ENCODE peak calls at places on chromosome 6, in five cellular contexts. One of them, this sample, is unnamed.

GRCh38 chr6:1665214-1665613 is 55.5 kb downstream of the FOXC1 start:
- DNase-seq in dorsolateral prefrontal cortex: no peak
- DNase-seq in endothelial cell: no peak
- DNase-seq in ELR: no peak
- DNase-seq in substantia nigra: no peak
- DNase-seq in this sample: no peak

GRCh38 chr6:12801141-12801540 is 84.6 kb downstream of the PHACTR1 start:
- DNase-seq in dorsolateral prefrontal cortex: no peak
- DNase-seq in ELR: no peak
- DNase-seq in substantia nigra: no peak
- DNase-seq in endothelial cell: no peak
- DNase-seq in this sample: no peak

GRCh38 chr6:27479319-27480182 is 6.6 kb upstream of the ZNF184 start:
- DNase-seq in dorsolateral prefrontal cortex: peak
- DNase-seq in substantia nigra: peak
- DNase-seq in ELR: peak
- DNase-seq in endothelial cell: peak
- DNase-seq in this sample: peak

GRCh38 chr6:128305228-128305627 is 215.2 kb downstream of the PTPRK start:
- DNase-seq in endothelial cell: no peak
- DNase-seq in dorsolateral prefrontal cortex: no peak
- DNase-seq in ELR: peak
- DNase-seq in substantia nigra: no peak
- DNase-seq in this sample: no peak

GRCh38 chr6:98832282-98833100 is 1.9 kb upstream of the POU3F2 start:
- DNase-seq in ELR: peak
- DNase-seq in dorsolateral prefrontal cortex: no peak
- DNase-seq in substantia nigra: peak
- DNase-seq in endothelial cell: peak
- DNase-seq in this sample: peak

GRCh38 chr6:158041370-158041769 is 59.7 kb downstream of the SYNJ2 start:
- DNase-seq in ELR: no peak
- DNase-seq in dorsolateral prefrontal cortex: no peak
- DNase-seq in substantia nigra: no peak
- DNase-seq in endothelial cell: no peak
- DNase-seq in this sample: no peak

GRCh38 chr6:34423254-34423653 is 2.6 kb downstream of the RPS10 start:
- DNase-seq in endothelial cell: no peak
- DNase-seq in dorsolateral prefrontal cortex: no peak
- DNase-seq in ELR: peak
- DNase-seq in substantia nigra: no peak
- DNase-seq in this sample: no peak

GRCh38 chr6:89667872-89668556 is 29.5 kb upstream of the LYRM2 start:
- DNase-seq in endothelial cell: no peak
- DNase-seq in dorsolateral prefrontal cortex: no peak
- DNase-seq in substantia nigra: no peak
- DNase-seq in ELR: no peak
- DNase-seq in this sample: no peak

GRCh38 chr6:113859349-113860164 is 2.4 kb downstream of the MARCKS start:
- DNase-seq in ELR: peak
- DNase-seq in endothelial cell: peak
- DNase-seq in substantia nigra: no peak
- DNase-seq in dorsolateral prefrontal cortex: peak
- DNase-seq in this sample: peak

GRCh38 chr6:53718597-53719460 is 53.3 kb upstream of the KLHL31 start:
- DNase-seq in dorsolateral prefrontal cortex: peak
- DNase-seq in substantia nigra: peak
- DNase-seq in ELR: peak
- DNase-seq in endothelial cell: peak
- DNase-seq in this sample: no peak

GRCh38 chr6:168536665-168537249 is 95.8 kb downstream of the SMOC2 start:
- DNase-seq in ELR: no peak
- DNase-seq in substantia nigra: no peak
- DNase-seq in endothelial cell: no peak
- DNase-seq in dorsolateral prefrontal cortex: no peak
- DNase-seq in this sample: no peak

GRCh38 chr6:106197441-106197840 is 111.3 kb downstream of the PRDM1 start:
- DNase-seq in dorsolateral prefrontal cortex: no peak
- DNase-seq in substantia nigra: no peak
- DNase-seq in ELR: no peak
- DNase-seq in endothelial cell: no peak
- DNase-seq in this sample: no peak

This sample was measured in aorta.